ENCODE peak calls at places on chromosomes 7 and 10, in four cellular contexts. One of them, this sample, is unnamed.

GRCh38 chr7:139909379-139910050 is 80.5 kb downstream of the TBXAS1 start:
- DNase-seq in osteoblast: peak
- DNase-seq in cardiac fibroblast: peak
- DNase-seq in choroid plexus epithelial cell: peak
- DNase-seq in this sample: no peak

GRCh38 chr10:59284111-59284975 is 78.0 kb downstream of the FAM13C start:
- DNase-seq in osteoblast: no peak
- DNase-seq in cardiac fibroblast: no peak
- DNase-seq in choroid plexus epithelial cell: no peak
- DNase-seq in this sample: no peak

GRCh38 chr10:72011468-72011867 is 47.3 kb downstream of the CHST3 start:
- DNase-seq in osteoblast: peak
- DNase-seq in cardiac fibroblast: no peak
- DNase-seq in choroid plexus epithelial cell: no peak
- DNase-seq in this sample: no peak

GRCh38 chr7:124033093-124033806 is 383 bp upstream of the TMEM229A start:
- DNase-seq in osteoblast: peak
- DNase-seq in cardiac fibroblast: no peak
- DNase-seq in choroid plexus epithelial cell: no peak
- DNase-seq in this sample: peak

GRCh38 chr7:101779267-101779666 is 38.2 kb upstream of the CUX1 start:
- DNase-seq in osteoblast: no peak
- DNase-seq in cardiac fibroblast: no peak
- DNase-seq in choroid plexus epithelial cell: no peak
- DNase-seq in this sample: no peak

GRCh38 chr10:97907830-97908229 is 58.2 kb downstream of the GOLGA7B start:
- DNase-seq in osteoblast: no peak
- DNase-seq in cardiac fibroblast: no peak
- DNase-seq in choroid plexus epithelial cell: no peak
- DNase-seq in this sample: no peak

GRCh38 chr7:36010656-36011587 is 142.1 kb upstream of the EEPD1 start:
- DNase-seq in osteoblast: peak
- DNase-seq in cardiac fibroblast: no peak
- DNase-seq in choroid plexus epithelial cell: no peak
- DNase-seq in this sample: no peak

GRCh38 chr7:17027803-17028163 is 146.0 kb upstream of the AGR3 start:
- DNase-seq in osteoblast: no peak
- DNase-seq in cardiac fibroblast: no peak
- DNase-seq in choroid plexus epithelial cell: no peak
- DNase-seq in this sample: no peak

GRCh38 chr10:95266674-95267095 is 24.1 kb downstream of the PDLIM1 start:
- DNase-seq in osteoblast: no peak
- DNase-seq in cardiac fibroblast: peak
- DNase-seq in choroid plexus epithelial cell: peak
- DNase-seq in this sample: no peak

GRCh38 chr10:49646256-49646870 is 32.5 kb downstream of the CHAT start:
- DNase-seq in osteoblast: no peak
- DNase-seq in cardiac fibroblast: no peak
- DNase-seq in choroid plexus epithelial cell: no peak
- DNase-seq in this sample: no peak

GRCh38 chr7:2956526-2957368 is 86.9 kb downstream of the CARD11 start:
- DNase-seq in osteoblast: no peak
- DNase-seq in cardiac fibroblast: peak
- DNase-seq in choroid plexus epithelial cell: peak
- DNase-seq in this sample: no peak

GRCh38 chr10:78337646-78338391 is 304.2 kb downstream of the RPS24 start:
- DNase-seq in osteoblast: peak
- DNase-seq in cardiac fibroblast: peak
- DNase-seq in choroid plexus epithelial cell: no peak
- DNase-seq in this sample: no peak

GRCh38 chr7:94266278-94266677 is 128.4 kb upstream of the COL1A2 start:
- DNase-seq in osteoblast: no peak
- DNase-seq in cardiac fibroblast: peak
- DNase-seq in choroid plexus epithelial cell: peak
- DNase-seq in this sample: no peak

GRCh38 chr7:95476072-95476845 is 9.5 kb upstream of the ASB4 start:
- DNase-seq in osteoblast: no peak
- DNase-seq in cardiac fibroblast: peak
- DNase-seq in choroid plexus epithelial cell: peak
- DNase-seq in this sample: no peak

GRCh38 chr7:95476904-95477594 is 8.7 kb upstream of the ASB4 start:
- DNase-seq in osteoblast: peak
- DNase-seq in cardiac fibroblast: peak
- DNase-seq in choroid plexus epithelial cell: peak
- DNase-seq in this sample: peak

GRCh38 chr7:95479992-95480624 is 5.6 kb upstream of the ASB4 start:
- DNase-seq in osteoblast: no peak
- DNase-seq in cardiac fibroblast: no peak
- DNase-seq in choroid plexus epithelial cell: no peak
- DNase-seq in this sample: no peak

GRCh38 chr7:95481768-95482167 is 4.0 kb upstream of the ASB4 start:
- DNase-seq in osteoblast: no peak
- DNase-seq in cardiac fibroblast: no peak
- DNase-seq in choroid plexus epithelial cell: no peak
- DNase-seq in this sample: no peak

GRCh38 chr7:95478139-95479037 is 7.4 kb upstream of the ASB4 start:
- DNase-seq in osteoblast: no peak
- DNase-seq in cardiac fibroblast: peak
- DNase-seq in choroid plexus epithelial cell: peak
- DNase-seq in this sample: peak
- TF ChIP-seq CTCF in osteoblast: peak
- TF ChIP-seq CTCF in cardiac fibroblast: peak
- TF ChIP-seq CTCF in choroid plexus epithelial cell: peak
- TF ChIP-seq CTCF in this sample: peak

GRCh38 chr7:73865738-73866445 is 4.9 kb downstream of the TMEM270 start:
- DNase-seq in osteoblast: peak
- DNase-seq in cardiac fibroblast: peak
- DNase-seq in choroid plexus epithelial cell: peak
- DNase-seq in this sample: peak

GRCh38 chr7:73864981-73865711 is 4.2 kb downstream of the TMEM270 start:
- DNase-seq in osteoblast: peak
- DNase-seq in cardiac fibroblast: no peak
- DNase-seq in choroid plexus epithelial cell: no peak
- DNase-seq in this sample: no peak

GRCh38 chr7:73869011-73869785 is 8.2 kb downstream of the TMEM270 start:
- DNase-seq in osteoblast: peak
- DNase-seq in cardiac fibroblast: no peak
- DNase-seq in choroid plexus epithelial cell: peak
- DNase-seq in this sample: no peak

GRCh38 chr7:73870041-73870492 is 9.1 kb downstream of the TMEM270 start:
- DNase-seq in osteoblast: peak
- DNase-seq in cardiac fibroblast: no peak
- DNase-seq in choroid plexus epithelial cell: no peak
- DNase-seq in this sample: peak

DNA sequence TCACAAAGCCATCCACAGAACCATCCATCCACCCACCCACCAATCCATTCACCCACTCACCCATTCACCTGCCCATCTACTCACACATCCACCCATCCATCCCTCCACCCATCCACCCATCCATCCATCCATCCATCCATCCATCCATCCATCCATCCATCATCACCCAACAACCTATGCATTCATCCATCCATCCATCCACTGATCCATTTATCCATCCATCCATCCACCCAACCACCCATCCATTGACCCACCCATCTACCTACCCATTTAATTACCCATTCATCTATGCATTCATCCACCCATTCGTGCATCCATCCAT is 5.4 kb downstream of the TMEM270 start:
- DNase-seq in osteoblast: no peak
- DNase-seq in cardiac fibroblast: no peak
- DNase-seq in choroid plexus epithelial cell: no peak
- DNase-seq in this sample: no peak
- H3K4me3 ChIP-seq in osteoblast: no peak
- H3K4me3 ChIP-seq in cardiac fibroblast: no peak
- H3K4me3 ChIP-seq in choroid plexus epithelial cell: no peak
- H3K4me3 ChIP-seq in this sample: no peak

DNA sequence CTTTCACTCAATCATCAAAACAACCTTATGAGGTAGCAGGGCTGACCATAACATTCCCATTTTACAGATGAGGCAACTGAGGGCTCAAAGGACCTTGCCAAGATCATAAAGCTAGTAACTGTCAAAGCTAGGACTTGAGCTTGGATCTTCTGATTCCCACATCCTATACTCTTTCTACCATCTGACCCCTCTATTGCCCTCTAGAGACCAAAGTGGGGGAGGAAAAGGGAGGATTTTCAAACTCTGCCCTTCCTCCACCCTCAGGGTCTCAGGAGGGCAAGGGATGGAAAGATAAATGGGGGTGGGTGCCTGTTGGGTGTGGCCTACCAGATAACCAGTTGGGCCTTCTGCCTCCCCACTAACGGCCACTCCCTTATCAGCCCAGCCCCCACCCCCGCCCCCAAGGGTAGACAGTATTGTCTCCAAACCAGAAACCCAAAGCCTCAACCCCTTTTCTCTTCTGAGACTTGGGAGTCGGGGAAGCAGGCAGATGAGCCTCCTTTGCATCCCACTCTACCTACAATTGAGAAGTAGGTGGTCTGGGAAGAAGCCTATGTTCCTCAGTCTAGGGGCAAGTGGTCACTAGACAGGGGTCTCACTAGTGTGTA is 7.9 kb downstream of the LDB1 start:
- DNase-seq in osteoblast: peak
- DNase-seq in cardiac fibroblast: no peak
- DNase-seq in choroid plexus epithelial cell: no peak
- DNase-seq in this sample: no peak
- TF ChIP-seq CTCF in osteoblast: no peak
- TF ChIP-seq CTCF in cardiac fibroblast: peak
- TF ChIP-seq CTCF in choroid plexus epithelial cell: peak
- TF ChIP-seq CTCF in this sample: peak

DNA sequence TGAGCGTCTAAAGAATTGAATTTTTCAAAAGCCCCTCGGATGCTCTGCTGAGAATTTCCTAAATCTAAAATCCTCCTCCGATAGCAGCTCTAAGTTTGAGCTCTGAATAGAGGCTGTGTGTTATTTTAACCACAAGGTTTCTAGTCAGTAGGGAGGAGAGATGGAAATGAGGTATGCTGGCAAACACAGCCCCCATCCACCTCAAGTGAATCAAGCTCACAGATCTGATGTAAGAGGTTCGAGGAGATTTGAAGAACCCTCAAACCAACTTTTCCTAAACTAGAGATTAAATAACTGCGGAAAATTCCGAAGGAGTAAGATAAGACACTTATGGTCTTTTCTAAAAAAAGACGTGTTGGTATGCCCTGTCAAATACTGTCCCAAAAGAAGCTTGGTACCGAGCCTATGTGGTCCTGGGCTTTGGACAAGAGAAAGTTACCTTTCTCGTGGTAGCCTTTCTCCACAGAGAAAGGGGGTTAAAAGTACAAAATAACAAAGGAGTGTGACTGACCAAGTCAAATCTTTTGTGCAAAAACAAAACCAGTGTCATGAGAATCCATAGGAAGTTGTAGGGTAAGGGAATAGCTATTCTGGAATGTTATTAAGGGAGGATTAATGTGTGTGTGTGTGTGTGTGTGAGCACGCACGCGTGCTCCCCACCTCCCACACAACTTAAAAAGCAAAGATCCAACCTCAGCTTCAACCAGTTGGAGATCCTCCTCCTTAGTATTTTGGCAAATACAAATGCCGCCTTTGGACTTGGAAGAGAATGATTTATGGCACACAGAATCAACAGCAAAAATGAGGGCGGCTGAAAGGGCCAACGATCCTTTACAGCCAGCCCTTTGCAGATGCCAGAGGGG is 56.2 kb upstream of the JCAD start:
- DNase-seq in osteoblast: no peak
- DNase-seq in cardiac fibroblast: no peak
- DNase-seq in choroid plexus epithelial cell: peak
- DNase-seq in this sample: no peak
- H3K4me3 ChIP-seq in osteoblast: peak
- H3K4me3 ChIP-seq in cardiac fibroblast: no peak
- H3K4me3 ChIP-seq in choroid plexus epithelial cell: no peak
- H3K4me3 ChIP-seq in this sample: no peak

DNA sequence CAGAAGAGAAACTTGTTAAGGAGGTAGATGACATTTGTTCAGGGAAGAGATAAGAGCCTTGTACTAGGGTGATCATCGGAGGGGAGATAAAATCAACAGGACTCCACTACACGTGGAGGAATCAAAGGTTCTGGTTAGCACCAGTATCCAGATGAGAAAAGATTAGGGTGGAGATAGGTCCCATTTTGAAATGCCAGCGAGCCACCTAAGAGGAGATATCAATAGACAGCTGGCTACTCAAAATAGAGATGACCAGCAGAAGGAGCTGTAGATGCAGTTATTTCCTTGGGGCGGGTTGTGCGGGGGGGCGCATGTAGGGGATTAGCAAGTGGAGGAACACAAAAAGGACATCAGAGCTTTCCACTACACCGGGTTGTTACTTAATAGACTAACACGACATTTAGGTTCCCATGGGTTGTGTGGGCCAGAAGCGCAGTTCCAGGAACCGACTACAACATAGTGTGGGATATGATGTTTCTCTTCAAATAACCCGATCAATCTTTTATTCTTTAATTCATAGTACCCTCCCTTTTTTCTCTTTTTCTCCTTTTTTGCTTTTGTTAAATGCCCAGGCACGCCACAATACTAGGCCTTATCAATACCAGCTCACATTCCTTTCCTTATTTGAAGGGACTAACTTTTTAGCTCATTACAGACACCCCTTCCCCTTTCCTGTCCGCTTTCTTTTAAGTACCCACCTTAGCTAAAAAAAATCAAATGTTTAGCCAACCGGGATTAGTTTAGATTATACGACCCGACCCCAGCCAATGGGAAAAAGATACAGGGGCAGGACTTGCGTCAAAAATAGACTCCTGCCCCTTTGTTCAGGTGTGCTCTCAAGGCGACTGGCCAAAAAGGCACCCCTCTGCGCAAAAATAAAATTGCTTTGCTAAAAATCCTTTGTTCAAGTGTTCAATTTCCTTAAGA is 2.0 kb upstream of the KIF11 start:
- DNase-seq in osteoblast: peak
- DNase-seq in cardiac fibroblast: peak
- DNase-seq in choroid plexus epithelial cell: peak
- DNase-seq in this sample: peak
- TF ChIP-seq CTCF in osteoblast: peak
- TF ChIP-seq CTCF in cardiac fibroblast: peak
- TF ChIP-seq CTCF in choroid plexus epithelial cell: peak
- TF ChIP-seq CTCF in this sample: no peak

GRCh38 chr7:27134392-27134791 is 3.8 kb upstream of the HOXA4 start:
- DNase-seq in osteoblast: peak
- DNase-seq in cardiac fibroblast: peak
- DNase-seq in choroid plexus epithelial cell: no peak
- DNase-seq in this sample: no peak
- H3K4me3 ChIP-seq in osteoblast: no peak
- H3K4me3 ChIP-seq in cardiac fibroblast: no peak
- H3K4me3 ChIP-seq in choroid plexus epithelial cell: no peak
- H3K4me3 ChIP-seq in this sample: no peak

This sample was measured in BE2C.